ENCODE peak calls at places on chromosome 3, in four cellular contexts. W, G, O and L are unnamed samples.

GRCh38 chr3:80331768-80332167 is 564.0 kb upstream of the ROBO1 start:
- DNase-seq in G (no peak), O (no peak), W (no peak), L (no peak)

GRCh38 chr3:100407977-100408532 is 6.7 kb downstream of the LNP1 start:
- DNase-seq in W (no peak), G (no peak), O (no peak), L (no peak)

GRCh38 chr3:110969229-110970211 is 102.1 kb upstream of the NECTIN3 start:
- DNase-seq in G (no peak), W (no peak), O (no peak), L (no peak)

GRCh38 chr3:52544937-52545336 is 8.5 kb downstream of the UQCC5 start:
- DNase-seq in O (no peak), G (no peak), W (no peak), L (no peak)

GRCh38 chr3:18679226-18679625 is 254.1 kb upstream of the SATB1 start:
- DNase-seq in O (no peak), G (no peak), W (no peak), L (no peak)

GRCh38 chr3:70753572-70753971 is 441.1 kb upstream of the MDFIC2 start:
- DNase-seq in G (no peak), O (peak; percentile 1), W (no peak), L (no peak)

GRCh38 chr3:143216709-143217182 is 97.2 kb downstream of the CHST2 start:
- DNase-seq in G (no peak), O (no peak), W (no peak), L (no peak)

GRCh38 chr3:196275126-196275525 is 12.4 kb downstream of the PCYT1A start:
- DNase-seq in W (no peak), G (no peak), O (no peak), L (no peak)

GRCh38 chr3:28347374-28348285 is 891 bp upstream of the ZCWPW2 start:
- DNase-seq in O (peak; percentile 7), G (no peak), W (no peak), L (no peak)

GRCh38 chr3:134079111-134079531 is 49.4 kb upstream of the SLCO2A1 start:
- DNase-seq in G (no peak), W (peak; percentile 15), O (no peak), L (no peak)

GRCh38 chr3:195425849-195426248 is 17.0 kb downstream of the ACAP2 start:
- DNase-seq in W (no peak), O (no peak), G (no peak), L (no peak)

GRCh38 chr3:184805351-184806038 is 6.5 kb upstream of the VPS8 start:
- DNase-seq in O (peak; percentile 26), G (no peak), W (peak; percentile 72), L (no peak)

GRCh38 chr3:21694506-21694905 is 56.5 kb downstream of the ZNF385D start:
- DNase-seq in W (no peak), G (no peak), O (no peak), L (no peak)

GRCh38 chr3:102226463-102226862 is 208.4 kb upstream of the ZPLD1 start:
- DNase-seq in G (no peak), O (no peak), W (no peak), L (no peak)

GRCh38 chr3:172685331-172686214 is 25.3 kb downstream of the NCEH1 start:
- DNase-seq in O (no peak), W (no peak), G (no peak), L (no peak)

GRCh38 chr3:171262431-171262830 is 197.8 kb downstream of the TNIK start:
- DNase-seq in W (no peak), O (no peak), G (no peak), L (no peak)

GRCh38 chr3:156674911-156675743 is 737 bp downstream of the TIPARP start:
- DNase-seq in G (no peak), W (no peak), O (peak; percentile 51), L (peak; percentile 55)

GRCh38 chr3:146246493-146246892 is 4.4 kb downstream of the PLSCR4 start:
- DNase-seq in G (no peak), O (no peak), W (no peak), L (no peak)

GRCh38 chr3:38521391-38521987 is 25.3 kb downstream of the EXOG start:
- DNase-seq in W (peak; percentile 56), G (peak; percentile 27), O (peak; percentile 69), L (peak; percentile 70)

GRCh38 chr3:153166206-153166605 is 4.2 kb downstream of the RAP2B start:
- DNase-seq in G (no peak), O (peak; percentile 74), W (no peak), L (no peak)

GRCh38 chr3:184339016-184339415 is 1.6 kb downstream of the FAM131A start:
- DNase-seq in O (no peak), G (no peak), W (no peak), L (no peak)

GRCh38 chr3:155334897-155335883 is 41.7 kb upstream of the STRIT1 start:
- DNase-seq in W (no peak), O (peak; percentile 80), G (peak; percentile 56), L (no peak)

GRCh38 chr3:79167651-79168416 is 600.0 kb downstream of the ROBO1 start:
- DNase-seq in W (no peak), G (no peak), O (no peak), L (no peak)

GRCh38 chr3:39107056-39107873 is at the start of the genes GORASP1 and TTC21A:
- DNase-seq in W (peak; percentile 76), O (peak; percentile 90), G (no peak), L (peak; percentile 90)

GRCh38 chr3:102078864-102079808 is 229.8 kb downstream of the NFKBIZ start:
- DNase-seq in G (no peak), W (no peak), O (no peak), L (no peak)

GRCh38 chr3:160928183-160928718 is 172.2 kb downstream of the PPM1L start:
- DNase-seq in O (peak; percentile 7), G (no peak), W (no peak), L (peak; percentile 33)

GRCh38 chr3:149589332-149589731 is 68.5 kb downstream of the WWTR1 start:
- DNase-seq in G (no peak), W (no peak), O (no peak), L (no peak)

GRCh38 chr3:167032267-167032876 is 347.7 kb downstream of the ZBBX start:
- DNase-seq in W (peak; percentile 57), G (no peak), O (no peak), L (peak; percentile 31)

GRCh38 chr3:65944252-65944651 is 94.5 kb downstream of the MAGI1 start:
- DNase-seq in O (no peak), W (no peak), G (no peak), L (no peak)

GRCh38 chr3:116051040-116051439 is 394.2 kb downstream of the LSAMP start:
- DNase-seq in W (no peak), G (no peak), O (no peak), L (no peak)

GRCh38 chr3:107999215-107999775 is 91.5 kb downstream of the CD47 start:
- DNase-seq in W (no peak), G (no peak), O (no peak), L (no peak)

GRCh38 chr3:160999268-160999667 is 105.9 kb downstream of the B3GALNT1 start:
- DNase-seq in G (no peak), O (no peak), W (no peak), L (no peak)

GRCh38 chr3:148791296-148791695 is 36.3 kb upstream of the CPB1 start:
- DNase-seq in O (no peak), G (no peak), W (no peak), L (no peak)

GRCh38 chr3:127590282-127590592 is 296 bp downstream of the TPRA1 start:
- DNase-seq in W (no peak), O (no peak), G (no peak), L (no peak)

GRCh38 chr3:156553705-156554356 is 1.1 kb downstream of the SSR3 start:
- DNase-seq in O (peak; percentile 28), G (no peak), W (peak; percentile 60), L (no peak)

GRCh38 chr3:58177747-58178527 is 32.8 kb downstream of the DNASE1L3 start:
- DNase-seq in O (peak; percentile 80), W (peak; percentile 67), G (no peak), L (peak; percentile 90)

GRCh38 chr3:138850151-138850550 is 15.4 kb upstream of the PIK3CB start:
- DNase-seq in W (no peak), O (no peak), G (no peak), L (no peak)
- TF ChIP-seq BHLHE40 in W (no peak), O (no peak), G (no peak), L (no peak)

DNA sequence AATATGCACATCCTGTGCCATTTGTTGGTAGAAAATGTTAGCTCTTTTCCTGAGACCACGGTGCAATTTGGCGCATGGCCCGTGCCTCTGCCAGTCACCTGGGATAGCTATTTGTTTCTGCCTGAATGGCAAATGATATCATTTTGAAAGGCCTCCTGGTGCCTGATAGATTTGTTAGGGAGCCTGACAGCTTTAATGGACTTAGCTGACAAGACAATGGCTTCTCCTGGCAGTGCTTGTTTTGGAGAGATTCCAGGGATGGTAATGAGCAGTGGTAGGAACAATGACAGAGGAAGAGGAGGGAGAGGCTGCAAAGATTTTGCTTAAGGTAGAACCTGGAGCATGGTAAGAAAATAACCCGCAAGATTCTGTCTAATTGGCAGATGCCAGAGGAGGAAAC is 268.5 kb downstream of the CLSTN2 start:
- DNase-seq in O (no peak), W (no peak), G (no peak), L (no peak)
- TF ChIP-seq FOXK2 in O (no peak), W (no peak), G (no peak), L (no peak)

GRCh38 chr3:179677884-179678283 is 25.0 kb downstream of the USP13 start:
- DNase-seq in W (no peak), O (no peak), G (no peak), L (no peak)

GRCh38 chr3:179682681-179683080 is 29.8 kb downstream of the USP13 start:
- DNase-seq in W (no peak), O (no peak), G (no peak), L (no peak)

GRCh38 chr3:179676081-179676480 is 23.2 kb downstream of the USP13 start:
- DNase-seq in W (no peak), O (no peak), G (no peak), L (no peak)

GRCh38 chr3:179681492-179682263 is 28.8 kb downstream of the USP13 start:
- DNase-seq in G (no peak), O (no peak), W (no peak), L (no peak)
- TF ChIP-seq BHLHE40 in G (no peak), O (no peak), W (no peak), L (no peak)

DNA sequence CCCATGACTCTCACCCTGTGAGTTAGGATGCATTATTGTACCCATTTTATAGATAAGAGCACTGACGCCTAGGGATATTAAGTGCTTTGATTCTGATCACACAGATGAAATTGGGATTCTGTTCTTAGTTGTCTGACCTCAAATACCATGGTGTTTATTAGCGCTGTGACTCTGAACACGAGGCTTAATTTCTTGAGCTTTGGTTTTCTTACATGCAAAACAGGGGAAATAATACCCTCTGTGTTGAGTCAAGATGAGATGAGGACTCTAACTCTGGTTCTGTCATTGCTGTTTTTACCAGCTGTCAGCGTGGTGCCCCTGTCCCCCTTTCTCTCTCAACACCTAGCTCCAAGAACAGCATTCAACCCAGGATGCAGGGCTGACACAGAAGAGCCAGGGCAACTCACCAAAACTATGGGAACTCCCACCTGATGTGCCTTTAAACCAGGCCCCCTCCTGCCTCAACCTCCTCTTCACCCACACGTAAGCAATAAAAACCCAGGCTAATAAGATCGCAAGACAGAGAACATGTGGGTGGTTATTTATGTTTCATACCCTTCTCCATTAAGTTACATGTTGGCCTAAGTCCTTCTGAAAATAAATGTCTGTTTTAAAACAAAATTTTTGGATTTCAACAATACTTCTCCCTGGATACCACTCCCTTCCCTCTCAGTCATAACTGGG is 100.1 kb upstream of the SPATA12 start:
- DNase-seq in W (no peak), G (peak; percentile 39), O (no peak), L (no peak)
- TF ChIP-seq FOXK2 in W (no peak), G (no peak), O (no peak), L (no peak)

DNA sequence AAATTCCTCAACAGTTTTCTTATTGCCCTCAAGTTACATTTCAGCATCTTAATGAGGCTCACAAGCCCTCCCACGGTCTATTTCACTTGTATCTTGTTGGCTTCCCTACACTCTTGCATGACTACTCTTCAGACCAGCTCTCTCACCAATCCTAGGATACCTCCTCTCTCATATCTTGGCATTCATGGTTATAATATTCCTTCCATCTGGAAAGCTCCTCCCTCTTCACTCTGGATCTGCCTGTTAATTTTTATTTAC is 8.5 kb upstream of the CCDC80 start:
- DNase-seq in G (no peak), W (no peak), O (no peak), L (no peak)
- TF ChIP-seq BHLHE40 in G (no peak), W (no peak), O (no peak), L (no peak)